ENCODE peak calls at places on chromosome 10, in seven cellular contexts. One of them, this sample, is unnamed.
A peak's percentile ranks its signal among the peaks of the same experiment; 100 is the strongest.

GRCh38 chr10:118867768-118868167 is 113.0 kb upstream of the CACUL1 start:
- DNase-seq in HFF-Myc: no peak
- DNase-seq in IMR-90: no peak
- DNase-seq in NCI-H1105 treated with DMSO at 0.1 percent for 48 hours: no peak
- DNase-seq in activated CD4-positive, alpha-beta T cell treated with anti-CD3 and anti-CD28 coated beads, Interleukin-2, amount 50 U/mL, for 1 hour: no peak
- DNase-seq in T-helper 9 cell: no peak
- DNase-seq in left kidney: no peak
- DNase-seq in this sample: no peak

GRCh38 chr10:49389331-49389920 is 6.5 kb downstream of the DRGX start:
- DNase-seq in HFF-Myc: no peak
- DNase-seq in IMR-90: no peak
- DNase-seq in NCI-H1105 treated with DMSO at 0.1 percent for 48 hours: no peak
- DNase-seq in activated CD4-positive, alpha-beta T cell treated with anti-CD3 and anti-CD28 coated beads, Interleukin-2, amount 50 U/mL, for 1 hour: no peak
- DNase-seq in T-helper 9 cell: no peak
- DNase-seq in left kidney: no peak
- DNase-seq in this sample: no peak

GRCh38 chr10:129951841-129952240 is 12.2 kb downstream of the EBF3 start:
- DNase-seq in HFF-Myc: no peak
- DNase-seq in IMR-90: no peak
- DNase-seq in NCI-H1105 treated with DMSO at 0.1 percent for 48 hours: no peak
- DNase-seq in activated CD4-positive, alpha-beta T cell treated with anti-CD3 and anti-CD28 coated beads, Interleukin-2, amount 50 U/mL, for 1 hour: no peak
- DNase-seq in T-helper 9 cell: no peak
- DNase-seq in left kidney: no peak
- DNase-seq in this sample: no peak

GRCh38 chr10:3287566-3288445 is 115.2 kb upstream of the PITRM1 start:
- DNase-seq in HFF-Myc: no peak
- DNase-seq in IMR-90: no peak
- DNase-seq in NCI-H1105 treated with DMSO at 0.1 percent for 48 hours: peak; percentile 29
- DNase-seq in activated CD4-positive, alpha-beta T cell treated with anti-CD3 and anti-CD28 coated beads, Interleukin-2, amount 50 U/mL, for 1 hour: no peak
- DNase-seq in T-helper 9 cell: no peak
- DNase-seq in left kidney: peak; percentile 30
- DNase-seq in this sample: no peak

GRCh38 chr10:112955736-112956421 is 5.8 kb downstream of the TCF7L2 start:
- DNase-seq in HFF-Myc: no peak
- DNase-seq in IMR-90: peak; percentile 88
- DNase-seq in NCI-H1105 treated with DMSO at 0.1 percent for 48 hours: no peak
- DNase-seq in activated CD4-positive, alpha-beta T cell treated with anti-CD3 and anti-CD28 coated beads, Interleukin-2, amount 50 U/mL, for 1 hour: no peak
- DNase-seq in T-helper 9 cell: no peak
- DNase-seq in left kidney: peak; percentile 78
- DNase-seq in this sample: no peak

GRCh38 chr10:62527019-62527827 is 153.1 kb downstream of the ZNF365 start:
- DNase-seq in HFF-Myc: no peak
- DNase-seq in IMR-90: no peak
- DNase-seq in NCI-H1105 treated with DMSO at 0.1 percent for 48 hours: no peak
- DNase-seq in activated CD4-positive, alpha-beta T cell treated with anti-CD3 and anti-CD28 coated beads, Interleukin-2, amount 50 U/mL, for 1 hour: no peak
- DNase-seq in T-helper 9 cell: no peak
- DNase-seq in left kidney: no peak
- DNase-seq in this sample: no peak

GRCh38 chr10:17024461-17024860 is 105.2 kb downstream of the CUBN start:
- DNase-seq in HFF-Myc: no peak
- DNase-seq in IMR-90: no peak
- DNase-seq in NCI-H1105 treated with DMSO at 0.1 percent for 48 hours: no peak
- DNase-seq in activated CD4-positive, alpha-beta T cell treated with anti-CD3 and anti-CD28 coated beads, Interleukin-2, amount 50 U/mL, for 1 hour: no peak
- DNase-seq in T-helper 9 cell: no peak
- DNase-seq in left kidney: no peak
- DNase-seq in this sample: no peak

GRCh38 chr10:1048349-1048731 is 579 bp downstream of the IDI1 start:
- DNase-seq in HFF-Myc: no peak
- DNase-seq in IMR-90: peak; percentile 57
- DNase-seq in NCI-H1105 treated with DMSO at 0.1 percent for 48 hours: no peak
- DNase-seq in activated CD4-positive, alpha-beta T cell treated with anti-CD3 and anti-CD28 coated beads, Interleukin-2, amount 50 U/mL, for 1 hour: peak; percentile 64
- DNase-seq in T-helper 9 cell: peak; percentile 56
- DNase-seq in left kidney: no peak
- DNase-seq in this sample: peak; percentile 82

GRCh38 chr10:5611899-5612680 is 54.3 kb downstream of the ASB13 start:
- DNase-seq in HFF-Myc: no peak
- DNase-seq in IMR-90: no peak
- DNase-seq in NCI-H1105 treated with DMSO at 0.1 percent for 48 hours: no peak
- DNase-seq in activated CD4-positive, alpha-beta T cell treated with anti-CD3 and anti-CD28 coated beads, Interleukin-2, amount 50 U/mL, for 1 hour: no peak
- DNase-seq in T-helper 9 cell: no peak
- DNase-seq in left kidney: no peak
- DNase-seq in this sample: no peak

GRCh38 chr10:119735451-119735850 is 9.6 kb downstream of the INPP5F start:
- DNase-seq in HFF-Myc: no peak
- DNase-seq in IMR-90: no peak
- DNase-seq in NCI-H1105 treated with DMSO at 0.1 percent for 48 hours: no peak
- DNase-seq in activated CD4-positive, alpha-beta T cell treated with anti-CD3 and anti-CD28 coated beads, Interleukin-2, amount 50 U/mL, for 1 hour: no peak
- DNase-seq in T-helper 9 cell: no peak
- DNase-seq in left kidney: no peak
- DNase-seq in this sample: no peak

GRCh38 chr10:124092270-124093075 is 925 bp downstream of the CHST15 start:
- DNase-seq in HFF-Myc: no peak
- DNase-seq in IMR-90: no peak
- DNase-seq in NCI-H1105 treated with DMSO at 0.1 percent for 48 hours: no peak
- DNase-seq in activated CD4-positive, alpha-beta T cell treated with anti-CD3 and anti-CD28 coated beads, Interleukin-2, amount 50 U/mL, for 1 hour: no peak
- DNase-seq in T-helper 9 cell: peak; percentile 16
- DNase-seq in left kidney: peak; percentile 78
- DNase-seq in this sample: no peak

GRCh38 chr10:70508912-70509366 is 30.4 kb downstream of the PALD1 start:
- DNase-seq in HFF-Myc: peak; percentile 21
- DNase-seq in IMR-90: peak; percentile 28
- DNase-seq in NCI-H1105 treated with DMSO at 0.1 percent for 48 hours: no peak
- DNase-seq in activated CD4-positive, alpha-beta T cell treated with anti-CD3 and anti-CD28 coated beads, Interleukin-2, amount 50 U/mL, for 1 hour: no peak
- DNase-seq in T-helper 9 cell: no peak
- DNase-seq in left kidney: peak; percentile 50
- DNase-seq in this sample: no peak

GRCh38 chr10:127992376-127992775 is 85.5 kb downstream of the PTPRE start:
- DNase-seq in HFF-Myc: no peak
- DNase-seq in IMR-90: no peak
- DNase-seq in NCI-H1105 treated with DMSO at 0.1 percent for 48 hours: no peak
- DNase-seq in activated CD4-positive, alpha-beta T cell treated with anti-CD3 and anti-CD28 coated beads, Interleukin-2, amount 50 U/mL, for 1 hour: no peak
- DNase-seq in T-helper 9 cell: no peak
- DNase-seq in left kidney: no peak
- DNase-seq in this sample: no peak

GRCh38 chr10:31749981-31750850 is 178.4 kb downstream of the ARHGAP12 start:
- DNase-seq in HFF-Myc: no peak
- DNase-seq in IMR-90: no peak
- DNase-seq in NCI-H1105 treated with DMSO at 0.1 percent for 48 hours: peak; percentile 86
- DNase-seq in activated CD4-positive, alpha-beta T cell treated with anti-CD3 and anti-CD28 coated beads, Interleukin-2, amount 50 U/mL, for 1 hour: no peak
- DNase-seq in T-helper 9 cell: no peak
- DNase-seq in left kidney: peak; percentile 75
- DNase-seq in this sample: no peak

GRCh38 chr10:115558252-115558651 is 465.1 kb downstream of the ATRNL1 start:
- DNase-seq in HFF-Myc: no peak
- DNase-seq in IMR-90: no peak
- DNase-seq in NCI-H1105 treated with DMSO at 0.1 percent for 48 hours: no peak
- DNase-seq in activated CD4-positive, alpha-beta T cell treated with anti-CD3 and anti-CD28 coated beads, Interleukin-2, amount 50 U/mL, for 1 hour: no peak
- DNase-seq in T-helper 9 cell: no peak
- DNase-seq in left kidney: no peak
- DNase-seq in this sample: no peak

GRCh38 chr10:73806176-73806950 is 5.0 kb downstream of the NDST2 start:
- DNase-seq in HFF-Myc: no peak
- DNase-seq in IMR-90: no peak
- DNase-seq in NCI-H1105 treated with DMSO at 0.1 percent for 48 hours: no peak
- DNase-seq in activated CD4-positive, alpha-beta T cell treated with anti-CD3 and anti-CD28 coated beads, Interleukin-2, amount 50 U/mL, for 1 hour: no peak
- DNase-seq in T-helper 9 cell: no peak
- DNase-seq in left kidney: no peak
- DNase-seq in this sample: no peak

GRCh38 chr10:35690534-35690933 is 48.4 kb upstream of the FZD8 start:
- DNase-seq in HFF-Myc: no peak
- DNase-seq in IMR-90: no peak
- DNase-seq in NCI-H1105 treated with DMSO at 0.1 percent for 48 hours: peak; percentile 74
- DNase-seq in activated CD4-positive, alpha-beta T cell treated with anti-CD3 and anti-CD28 coated beads, Interleukin-2, amount 50 U/mL, for 1 hour: no peak
- DNase-seq in T-helper 9 cell: no peak
- DNase-seq in left kidney: peak; percentile 37
- DNase-seq in this sample: no peak

GRCh38 chr10:125025341-125025740 is 83.4 kb downstream of the ZRANB1 start:
- DNase-seq in HFF-Myc: no peak
- DNase-seq in IMR-90: peak; percentile 69
- DNase-seq in NCI-H1105 treated with DMSO at 0.1 percent for 48 hours: no peak
- DNase-seq in activated CD4-positive, alpha-beta T cell treated with anti-CD3 and anti-CD28 coated beads, Interleukin-2, amount 50 U/mL, for 1 hour: no peak
- DNase-seq in T-helper 9 cell: no peak
- DNase-seq in left kidney: no peak
- DNase-seq in this sample: no peak

GRCh38 chr10:70774810-70775678 is 10.1 kb downstream of the TBATA start:
- DNase-seq in HFF-Myc: no peak
- DNase-seq in IMR-90: no peak
- DNase-seq in NCI-H1105 treated with DMSO at 0.1 percent for 48 hours: no peak
- DNase-seq in activated CD4-positive, alpha-beta T cell treated with anti-CD3 and anti-CD28 coated beads, Interleukin-2, amount 50 U/mL, for 1 hour: no peak
- DNase-seq in T-helper 9 cell: no peak
- DNase-seq in left kidney: peak; percentile 26
- DNase-seq in this sample: no peak

GRCh38 chr10:91603931-91604331 is 28.9 kb downstream of the PPP1R3C start:
- DNase-seq in HFF-Myc: no peak
- DNase-seq in IMR-90: no peak
- DNase-seq in NCI-H1105 treated with DMSO at 0.1 percent for 48 hours: no peak
- DNase-seq in activated CD4-positive, alpha-beta T cell treated with anti-CD3 and anti-CD28 coated beads, Interleukin-2, amount 50 U/mL, for 1 hour: no peak
- DNase-seq in T-helper 9 cell: no peak
- DNase-seq in left kidney: peak; percentile 85
- DNase-seq in this sample: no peak

GRCh38 chr10:78471723-78472541 is 438.3 kb downstream of the RPS24 start:
- DNase-seq in HFF-Myc: no peak
- DNase-seq in IMR-90: no peak
- DNase-seq in NCI-H1105 treated with DMSO at 0.1 percent for 48 hours: no peak
- DNase-seq in activated CD4-positive, alpha-beta T cell treated with anti-CD3 and anti-CD28 coated beads, Interleukin-2, amount 50 U/mL, for 1 hour: no peak
- DNase-seq in T-helper 9 cell: no peak
- DNase-seq in left kidney: peak; percentile 88
- DNase-seq in this sample: no peak

GRCh38 chr10:73635781-73636180 is 5.5 kb downstream of the MYOZ1 start:
- DNase-seq in HFF-Myc: no peak
- DNase-seq in IMR-90: no peak
- DNase-seq in NCI-H1105 treated with DMSO at 0.1 percent for 48 hours: no peak
- DNase-seq in activated CD4-positive, alpha-beta T cell treated with anti-CD3 and anti-CD28 coated beads, Interleukin-2, amount 50 U/mL, for 1 hour: no peak
- DNase-seq in T-helper 9 cell: no peak
- DNase-seq in left kidney: no peak
- DNase-seq in this sample: no peak

GRCh38 chr10:77889277-77889903 is 37.2 kb downstream of the DLG5 start:
- DNase-seq in HFF-Myc: no peak
- DNase-seq in IMR-90: no peak
- DNase-seq in NCI-H1105 treated with DMSO at 0.1 percent for 48 hours: no peak
- DNase-seq in activated CD4-positive, alpha-beta T cell treated with anti-CD3 and anti-CD28 coated beads, Interleukin-2, amount 50 U/mL, for 1 hour: no peak
- DNase-seq in T-helper 9 cell: no peak
- DNase-seq in left kidney: peak; percentile 91
- DNase-seq in this sample: no peak

GRCh38 chr10:49379596-49380410 is 16.1 kb downstream of the DRGX start:
- DNase-seq in HFF-Myc: no peak
- DNase-seq in IMR-90: no peak
- DNase-seq in NCI-H1105 treated with DMSO at 0.1 percent for 48 hours: no peak
- DNase-seq in activated CD4-positive, alpha-beta T cell treated with anti-CD3 and anti-CD28 coated beads, Interleukin-2, amount 50 U/mL, for 1 hour: no peak
- DNase-seq in T-helper 9 cell: no peak
- DNase-seq in left kidney: peak; percentile 29
- DNase-seq in this sample: no peak

GRCh38 chr10:112816033-112816430 is 134.0 kb upstream of the TCF7L2 start:
- DNase-seq in HFF-Myc: no peak
- DNase-seq in IMR-90: no peak
- DNase-seq in NCI-H1105 treated with DMSO at 0.1 percent for 48 hours: no peak
- DNase-seq in activated CD4-positive, alpha-beta T cell treated with anti-CD3 and anti-CD28 coated beads, Interleukin-2, amount 50 U/mL, for 1 hour: no peak
- DNase-seq in T-helper 9 cell: no peak
- DNase-seq in left kidney: no peak
- DNase-seq in this sample: no peak

GRCh38 chr10:119208553-119208940 is 1.2 kb downstream of the GRK5 start:
- DNase-seq in HFF-Myc: no peak
- DNase-seq in IMR-90: no peak
- DNase-seq in NCI-H1105 treated with DMSO at 0.1 percent for 48 hours: no peak
- DNase-seq in activated CD4-positive, alpha-beta T cell treated with anti-CD3 and anti-CD28 coated beads, Interleukin-2, amount 50 U/mL, for 1 hour: no peak
- DNase-seq in T-helper 9 cell: no peak
- DNase-seq in left kidney: no peak
- DNase-seq in this sample: no peak

GRCh38 chr10:64306888-64307287 is 785.7 kb downstream of the REEP3 start:
- DNase-seq in HFF-Myc: no peak
- DNase-seq in IMR-90: no peak
- DNase-seq in NCI-H1105 treated with DMSO at 0.1 percent for 48 hours: no peak
- DNase-seq in activated CD4-positive, alpha-beta T cell treated with anti-CD3 and anti-CD28 coated beads, Interleukin-2, amount 50 U/mL, for 1 hour: no peak
- DNase-seq in T-helper 9 cell: no peak
- DNase-seq in left kidney: no peak
- DNase-seq in this sample: no peak

GRCh38 chr10:24716295-24716694 is 7.4 kb downstream of the ARHGAP21 start:
- DNase-seq in HFF-Myc: no peak
- DNase-seq in IMR-90: no peak
- DNase-seq in NCI-H1105 treated with DMSO at 0.1 percent for 48 hours: no peak
- DNase-seq in activated CD4-positive, alpha-beta T cell treated with anti-CD3 and anti-CD28 coated beads, Interleukin-2, amount 50 U/mL, for 1 hour: no peak
- DNase-seq in T-helper 9 cell: no peak
- DNase-seq in left kidney: peak; percentile 46
- DNase-seq in this sample: no peak

GRCh38 chr10:99647601-99648151 is 11.6 kb upstream of the ENTPD7 start:
- DNase-seq in HFF-Myc: no peak
- DNase-seq in IMR-90: no peak
- DNase-seq in NCI-H1105 treated with DMSO at 0.1 percent for 48 hours: no peak
- DNase-seq in activated CD4-positive, alpha-beta T cell treated with anti-CD3 and anti-CD28 coated beads, Interleukin-2, amount 50 U/mL, for 1 hour: no peak
- DNase-seq in T-helper 9 cell: no peak
- DNase-seq in left kidney: no peak
- DNase-seq in this sample: no peak

GRCh38 chr10:52778511-52779392 is 6.2 kb upstream of the MBL2 start:
- DNase-seq in HFF-Myc: peak; percentile 7
- DNase-seq in IMR-90: peak; percentile 18
- DNase-seq in NCI-H1105 treated with DMSO at 0.1 percent for 48 hours: no peak
- DNase-seq in activated CD4-positive, alpha-beta T cell treated with anti-CD3 and anti-CD28 coated beads, Interleukin-2, amount 50 U/mL, for 1 hour: no peak
- DNase-seq in T-helper 9 cell: no peak
- DNase-seq in left kidney: peak; percentile 85
- DNase-seq in this sample: no peak

This sample was measured in stimulated activated naive CD4-positive, alpha-beta T cell treated with Interleukin-2 at 50 U/mL for 16 hours.